ENCODE peak calls at places on chromosomes 13 and 19, in five cellular contexts. C is HepG2, N is HCT116, S is K562, T is GM12878. F is an unnamed sample.

GRCh38 chr19:33438016-33438671 is 64.6 kb downstream of the CEBPG start:
- DNase-seq in N (no peak), C (no peak), S (no peak), T (no peak), F (peak; percentile 89)

GRCh38 chr19:12891553-12892021 is 627 bp downstream of the GCDH start:
- DNase-seq in N (no peak), C (peak; percentile 20), T (no peak), S (peak; percentile 28), F (no peak)

GRCh38 chr13:50291611-50292010 is 276.4 kb downstream of the KCNRG start:
- DNase-seq in C (no peak), S (no peak), T (no peak), N (no peak), F (no peak)

GRCh38 chr19:7494416-7495098 is 5.7 kb upstream of the PEX11G start:
- DNase-seq in T (no peak), N (no peak), S (peak; percentile 73), C (peak; percentile 80), F (peak; percentile 83)

GRCh38 chr19:3025516-3025890 is 3.6 kb downstream of the TLE2 start:
- DNase-seq in C (no peak), N (no peak), T (no peak), S (no peak), F (no peak)

GRCh38 chr19:21604941-21605548 is 99.6 kb downstream of the ZNF429 start:
- DNase-seq in N (no peak), S (no peak), T (no peak), C (no peak), F (no peak)

GRCh38 chr19:18202759-18203407 is 959 bp downstream of the RAB3A start:
- DNase-seq in S (peak; percentile 69), T (no peak), N (no peak), C (no peak), F (peak; percentile 70)

GRCh38 chr19:48989701-48990291 is 3.3 kb downstream of the GYS1 start:
- DNase-seq in C (no peak), N (no peak), T (no peak), S (no peak), F (no peak)

GRCh38 chr13:34886987-34887386 is 55.1 kb upstream of the NBEA start:
- DNase-seq in T (no peak), C (no peak), S (no peak), N (no peak), F (no peak)

GRCh38 chr13:98274921-98275487 is 97.9 kb upstream of the RNF113B start:
- DNase-seq in T (no peak), S (no peak), C (no peak), N (no peak), F (no peak)

GRCh38 chr19:42325896-42326771 is 699 bp downstream of the MEGF8 start:
- DNase-seq in N (no peak), T (no peak), C (no peak), S (peak; percentile 36), F (peak; percentile 62)

GRCh38 chr13:40130871-40131636 is 475.6 kb downstream of the COG6 start:
- DNase-seq in T (no peak), N (peak; percentile 40), C (peak; percentile 36), S (peak; percentile 3), F (no peak)

GRCh38 chr13:97567510-97568243 is 133.7 kb downstream of the RAP2A start:
- DNase-seq in N (peak; percentile 40), C (peak; percentile 54), S (no peak), T (peak; percentile 37), F (no peak)

GRCh38 chr13:29892149-29892548 is 41.7 kb upstream of the UBL3 start:
- DNase-seq in N (no peak), S (no peak), C (no peak), T (no peak), F (no peak)

GRCh38 chr19:51097166-51097736 is 11.0 kb downstream of the CTU1 start:
- DNase-seq in C (peak; percentile 34), T (no peak), S (peak; percentile 76), N (peak; percentile 31), F (peak; percentile 76)

GRCh38 chr19:17109300-17109699 is 33.7 kb downstream of the MYO9B start:
- DNase-seq in T (no peak), C (no peak), S (no peak), N (no peak), F (no peak)

GRCh38 chr19:29259867-29260281 is 46.9 kb upstream of the UQCRFS1 start:
- DNase-seq in S (no peak), T (no peak), N (no peak), C (no peak), F (no peak)

GRCh38 chr13:113390874-113391497 is 27.1 kb upstream of the GRTP1 start:
- DNase-seq in C (no peak), N (no peak), S (peak; percentile 21), T (no peak), F (peak; percentile 1)

GRCh38 chr13:45331981-45332830 is 8.8 kb downstream of the TPT1 start:
- DNase-seq in S (peak; percentile 60), T (no peak), C (peak; percentile 75), N (peak; percentile 85), F (no peak)

GRCh38 chr13:106186366-106187030 is 349.0 kb downstream of the EFNB2 start:
- DNase-seq in N (no peak), T (no peak), C (no peak), S (no peak), F (no peak)

GRCh38 chr13:114107686-114108081 is 24.7 kb downstream of the RASA3 start:
- DNase-seq in N (no peak), C (no peak), S (no peak), T (no peak), F (peak; percentile 41)

GRCh38 chr13:101398920-101399319 is 17.4 kb downstream of the NALCN start:
- DNase-seq in C (no peak), T (no peak), N (no peak), S (no peak), F (no peak)

GRCh38 chr19:38319421-38320258 is at the start of gene KCNK6:
- DNase-seq in C (no peak), N (no peak), S (no peak), T (no peak), F (peak; percentile 72)

GRCh38 chr19:38442736-38443135 is 9.2 kb downstream of the RYR1 start:
- DNase-seq in S (no peak), T (no peak), N (no peak), C (no peak), F (no peak)

GRCh38 chr19:18147396-18147795 is 5.6 kb upstream of the PIK3R2 start:
- DNase-seq in S (no peak), T (no peak), C (no peak), N (no peak), F (no peak)

GRCh38 chr19:1066251-1066747 is 668 bp upstream of the ARHGAP45 start:
- DNase-seq in T (no peak), S (peak; percentile 54), N (no peak), C (peak; percentile 61), F (peak; percentile 67)

GRCh38 chr13:50909605-50910482 is at the start of gene RNASEH2B:
- DNase-seq in N (peak; percentile 60), C (peak; percentile 58), T (no peak), S (peak; percentile 82), F (peak; percentile 89)

GRCh38 chr13:51844862-51845573 is at the start of gene TMEM272:
- DNase-seq in C (peak; percentile 43), S (peak; percentile 70), T (no peak), N (peak; percentile 23), F (peak; percentile 87)

GRCh38 chr19:35080613-35081170 is 34.9 kb upstream of the FXYD3 start:
- DNase-seq in T (no peak), N (no peak), S (no peak), C (no peak), F (no peak)

DNA sequence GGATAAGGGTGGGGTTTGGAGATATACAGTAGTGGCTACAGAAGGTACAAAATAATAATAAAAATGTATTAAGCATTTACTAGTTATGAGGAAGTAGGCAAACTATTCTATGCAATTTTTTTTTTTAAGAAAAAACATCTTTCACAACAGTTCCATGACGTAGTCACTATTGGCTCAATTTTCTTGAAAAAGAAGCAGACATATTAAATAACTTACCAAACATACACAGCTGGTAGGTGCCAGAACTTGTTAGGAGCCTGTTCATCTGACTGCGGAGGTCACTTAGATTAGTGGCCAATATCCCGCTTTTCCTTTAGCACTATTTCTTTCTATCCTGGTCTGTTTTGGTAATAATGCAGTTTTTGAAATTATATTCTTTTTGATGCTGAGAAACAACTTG is 593.5 kb downstream of the KCTD12 start:
- DNase-seq in T (no peak), S (no peak), N (no peak), C (no peak), F (no peak)
- TF ChIP-seq ZBTB33 in T (no peak), S (no peak), N (no peak), C (no peak), F (no peak)

GRCh38 chr19:5365905-5366304 is 25.3 kb upstream of the PTPRS start:
- DNase-seq in T (no peak), N (no peak), S (no peak), C (no peak), F (no peak)

GRCh38 chr19:5367530-5368133 is 27.0 kb upstream of the PTPRS start:
- DNase-seq in T (no peak), N (no peak), C (no peak), S (no peak), F (no peak)

GRCh38 chr19:5369962-5370367 is 29.4 kb upstream of the PTPRS start:
- DNase-seq in C (peak; percentile 39), T (no peak), S (peak; percentile 77), N (no peak), F (peak; percentile 70)

GRCh38 chr19:5372572-5373200 is 32.1 kb upstream of the PTPRS start:
- DNase-seq in T (no peak), C (no peak), N (no peak), S (no peak), F (no peak)

GRCh38 chr19:5369304-5369703 is 28.7 kb upstream of the PTPRS start:
- DNase-seq in T (no peak), C (no peak), S (no peak), N (no peak), F (no peak)
- TF ChIP-seq ZBTB33 in T (no peak), C (no peak), S (no peak), N (no peak), F (no peak)

DNA sequence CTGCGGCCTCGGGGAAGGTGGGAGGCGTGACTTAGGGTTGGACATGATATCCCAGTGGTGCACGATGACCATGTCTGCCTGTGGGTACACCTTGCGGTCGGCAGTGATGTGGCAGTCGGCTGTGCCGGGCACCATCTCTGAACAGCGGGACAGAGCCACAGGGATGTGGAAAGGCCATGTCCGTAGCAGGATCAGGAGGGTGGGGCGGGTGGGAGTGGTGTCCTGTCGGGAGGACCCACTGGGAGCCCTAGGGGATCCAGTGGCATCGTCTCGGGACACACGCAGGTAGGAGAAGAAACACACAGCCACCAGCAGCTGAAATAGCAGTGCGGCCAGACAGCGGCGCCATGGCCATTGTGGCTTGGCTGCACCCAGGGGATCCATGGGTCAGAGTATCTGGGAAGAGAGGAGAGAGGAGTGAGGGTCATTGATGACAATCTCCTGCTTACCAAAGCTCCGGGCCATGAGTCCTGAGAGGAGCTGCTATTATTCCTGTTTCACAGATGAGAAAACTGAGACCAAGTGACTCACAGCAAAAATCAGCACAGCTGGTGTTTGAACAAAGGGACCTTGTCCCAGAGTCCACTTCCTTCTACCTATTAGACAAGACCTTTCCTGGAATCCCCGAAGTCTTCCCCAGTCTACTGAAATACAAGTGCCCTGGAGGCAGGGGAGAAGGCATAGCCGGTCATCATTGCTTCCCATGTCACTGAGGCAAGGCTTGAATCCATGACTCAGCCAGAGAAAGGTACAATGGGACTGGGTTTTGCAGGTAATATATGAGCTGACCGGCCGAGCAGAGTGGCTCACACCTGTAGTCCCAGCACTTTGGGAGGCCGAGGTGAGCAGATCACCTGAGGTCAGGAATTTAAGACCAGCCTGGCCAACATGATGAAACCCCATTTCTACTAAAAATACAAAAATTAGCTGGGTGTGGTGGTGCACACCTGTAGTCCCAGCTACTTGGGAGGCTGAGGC is 5.2 kb upstream of the FUT6 start:
- DNase-seq in C (no peak), T (no peak), N (no peak), S (no peak), F (peak; percentile 10)
- TF ChIP-seq ZBTB33 in C (no peak), T (no peak), N (no peak), S (no peak), F (no peak)

GRCh38 chr19:6186435-6186834 is 51.0 kb downstream of the ACSBG2 start:
- DNase-seq in T (no peak), N (no peak), C (no peak), S (no peak), F (no peak)
- TF ChIP-seq ZBTB33 in T (no peak), N (no peak), C (no peak), S (no peak), F (no peak)